ENCODE peak calls at places on chromosome 2, in nine cellular contexts. One of them, this sample, is unnamed.
A peak's percentile ranks its signal among the peaks of the same experiment; 100 is the strongest.

GRCh38 chr2:215521031-215521430 is 85.2 kb upstream of the FN1 start:
- DNase-seq in H9: no peak
- DNase-seq in stimulated activated CD4-positive, alpha-beta T cell treated with anti-CD3 and anti-CD28 coated beads, Interleukin-12 subunit alpha, Interleukin-12 subunit beta, amount 100 ng/mL, for 4 hours: no peak
- DNase-seq in activated CD4-positive, alpha-beta T cell treated with anti-CD3 and anti-CD28 coated beads for 36 hours: no peak
- DNase-seq in pons: peak; percentile 15
- DNase-seq in stimulated activated naive CD8-positive, alpha-beta T cell treated with anti-CD3 and anti-CD28 coated beads, Interleukin-15, amount 100 ng/mL, for 72 hours: no peak
- DNase-seq in neural progenitor cell: no peak
- DNase-seq in foreskin fibroblast: peak; percentile 28
- DNase-seq in RCC 7860: no peak
- DNase-seq in this sample: no peak

GRCh38 chr2:118496467-118496866 is 351.0 kb downstream of the EN1 start:
- DNase-seq in pons: no peak
- DNase-seq in RCC 7860: no peak
- DNase-seq in stimulated activated naive CD8-positive, alpha-beta T cell treated with anti-CD3 and anti-CD28 coated beads, Interleukin-15, amount 100 ng/mL, for 72 hours: no peak
- DNase-seq in neural progenitor cell: no peak
- DNase-seq in H9: no peak
- DNase-seq in activated CD4-positive, alpha-beta T cell treated with anti-CD3 and anti-CD28 coated beads for 36 hours: no peak
- DNase-seq in foreskin fibroblast: no peak
- DNase-seq in stimulated activated CD4-positive, alpha-beta T cell treated with anti-CD3 and anti-CD28 coated beads, Interleukin-12 subunit alpha, Interleukin-12 subunit beta, amount 100 ng/mL, for 4 hours: no peak
- DNase-seq in this sample: no peak

GRCh38 chr2:211068108-211068780 is 511.8 kb downstream of the CPS1 start:
- DNase-seq in RCC 7860: no peak
- DNase-seq in foreskin fibroblast: no peak
- DNase-seq in pons: no peak
- DNase-seq in activated CD4-positive, alpha-beta T cell treated with anti-CD3 and anti-CD28 coated beads for 36 hours: no peak
- DNase-seq in neural progenitor cell: no peak
- DNase-seq in stimulated activated CD4-positive, alpha-beta T cell treated with anti-CD3 and anti-CD28 coated beads, Interleukin-12 subunit alpha, Interleukin-12 subunit beta, amount 100 ng/mL, for 4 hours: no peak
- DNase-seq in stimulated activated naive CD8-positive, alpha-beta T cell treated with anti-CD3 and anti-CD28 coated beads, Interleukin-15, amount 100 ng/mL, for 72 hours: no peak
- DNase-seq in H9: no peak
- DNase-seq in this sample: no peak

GRCh38 chr2:218344090-218344754 is 12.4 kb upstream of the CATIP start:
- DNase-seq in stimulated activated CD4-positive, alpha-beta T cell treated with anti-CD3 and anti-CD28 coated beads, Interleukin-12 subunit alpha, Interleukin-12 subunit beta, amount 100 ng/mL, for 4 hours: no peak
- DNase-seq in pons: no peak
- DNase-seq in activated CD4-positive, alpha-beta T cell treated with anti-CD3 and anti-CD28 coated beads for 36 hours: no peak
- DNase-seq in foreskin fibroblast: no peak
- DNase-seq in H9: no peak
- DNase-seq in stimulated activated naive CD8-positive, alpha-beta T cell treated with anti-CD3 and anti-CD28 coated beads, Interleukin-15, amount 100 ng/mL, for 72 hours: no peak
- DNase-seq in neural progenitor cell: no peak
- DNase-seq in RCC 7860: peak; percentile 73
- DNase-seq in this sample: no peak

GRCh38 chr2:216317831-216318230 is 54.5 kb downstream of the MARCHF4 start:
- DNase-seq in activated CD4-positive, alpha-beta T cell treated with anti-CD3 and anti-CD28 coated beads for 36 hours: no peak
- DNase-seq in foreskin fibroblast: peak; percentile 25
- DNase-seq in stimulated activated naive CD8-positive, alpha-beta T cell treated with anti-CD3 and anti-CD28 coated beads, Interleukin-15, amount 100 ng/mL, for 72 hours: no peak
- DNase-seq in pons: no peak
- DNase-seq in H9: no peak
- DNase-seq in stimulated activated CD4-positive, alpha-beta T cell treated with anti-CD3 and anti-CD28 coated beads, Interleukin-12 subunit alpha, Interleukin-12 subunit beta, amount 100 ng/mL, for 4 hours: no peak
- DNase-seq in neural progenitor cell: no peak
- DNase-seq in RCC 7860: no peak
- DNase-seq in this sample: no peak

GRCh38 chr2:160140001-160140400 is 60.1 kb downstream of the ITGB6 start:
- DNase-seq in RCC 7860: no peak
- DNase-seq in pons: no peak
- DNase-seq in H9: no peak
- DNase-seq in foreskin fibroblast: peak; percentile 43
- DNase-seq in neural progenitor cell: no peak
- DNase-seq in stimulated activated naive CD8-positive, alpha-beta T cell treated with anti-CD3 and anti-CD28 coated beads, Interleukin-15, amount 100 ng/mL, for 72 hours: no peak
- DNase-seq in stimulated activated CD4-positive, alpha-beta T cell treated with anti-CD3 and anti-CD28 coated beads, Interleukin-12 subunit alpha, Interleukin-12 subunit beta, amount 100 ng/mL, for 4 hours: no peak
- DNase-seq in activated CD4-positive, alpha-beta T cell treated with anti-CD3 and anti-CD28 coated beads for 36 hours: no peak
- DNase-seq in this sample: no peak

GRCh38 chr2:3481736-3482362 is 37.5 kb downstream of the ADI1 start:
- DNase-seq in H9: no peak
- DNase-seq in neural progenitor cell: no peak
- DNase-seq in stimulated activated naive CD8-positive, alpha-beta T cell treated with anti-CD3 and anti-CD28 coated beads, Interleukin-15, amount 100 ng/mL, for 72 hours: no peak
- DNase-seq in pons: no peak
- DNase-seq in activated CD4-positive, alpha-beta T cell treated with anti-CD3 and anti-CD28 coated beads for 36 hours: no peak
- DNase-seq in foreskin fibroblast: no peak
- DNase-seq in RCC 7860: no peak
- DNase-seq in stimulated activated CD4-positive, alpha-beta T cell treated with anti-CD3 and anti-CD28 coated beads, Interleukin-12 subunit alpha, Interleukin-12 subunit beta, amount 100 ng/mL, for 4 hours: no peak
- DNase-seq in this sample: no peak

GRCh38 chr2:242059566-242059965 is 190.0 kb downstream of the RTP5 start:
- DNase-seq in RCC 7860: no peak
- DNase-seq in H9: no peak
- DNase-seq in stimulated activated naive CD8-positive, alpha-beta T cell treated with anti-CD3 and anti-CD28 coated beads, Interleukin-15, amount 100 ng/mL, for 72 hours: no peak
- DNase-seq in activated CD4-positive, alpha-beta T cell treated with anti-CD3 and anti-CD28 coated beads for 36 hours: no peak
- DNase-seq in foreskin fibroblast: no peak
- DNase-seq in neural progenitor cell: no peak
- DNase-seq in pons: no peak
- DNase-seq in stimulated activated CD4-positive, alpha-beta T cell treated with anti-CD3 and anti-CD28 coated beads, Interleukin-12 subunit alpha, Interleukin-12 subunit beta, amount 100 ng/mL, for 4 hours: no peak
- DNase-seq in this sample: no peak

GRCh38 chr2:240389302-240389805 is 46.1 kb upstream of the GPC1 start:
- DNase-seq in stimulated activated naive CD8-positive, alpha-beta T cell treated with anti-CD3 and anti-CD28 coated beads, Interleukin-15, amount 100 ng/mL, for 72 hours: no peak
- DNase-seq in H9: no peak
- DNase-seq in pons: no peak
- DNase-seq in neural progenitor cell: no peak
- DNase-seq in RCC 7860: no peak
- DNase-seq in stimulated activated CD4-positive, alpha-beta T cell treated with anti-CD3 and anti-CD28 coated beads, Interleukin-12 subunit alpha, Interleukin-12 subunit beta, amount 100 ng/mL, for 4 hours: no peak
- DNase-seq in foreskin fibroblast: no peak
- DNase-seq in activated CD4-positive, alpha-beta T cell treated with anti-CD3 and anti-CD28 coated beads for 36 hours: no peak
- DNase-seq in this sample: no peak

GRCh38 chr2:75065402-75066008 is 107.1 kb downstream of the POLE4 start:
- DNase-seq in activated CD4-positive, alpha-beta T cell treated with anti-CD3 and anti-CD28 coated beads for 36 hours: no peak
- DNase-seq in foreskin fibroblast: peak; percentile 23
- DNase-seq in pons: no peak
- DNase-seq in H9: no peak
- DNase-seq in RCC 7860: no peak
- DNase-seq in stimulated activated naive CD8-positive, alpha-beta T cell treated with anti-CD3 and anti-CD28 coated beads, Interleukin-15, amount 100 ng/mL, for 72 hours: no peak
- DNase-seq in stimulated activated CD4-positive, alpha-beta T cell treated with anti-CD3 and anti-CD28 coated beads, Interleukin-12 subunit alpha, Interleukin-12 subunit beta, amount 100 ng/mL, for 4 hours: no peak
- DNase-seq in neural progenitor cell: no peak
- DNase-seq in this sample: no peak

GRCh38 chr2:138078153-138078552 is 113.9 kb downstream of the HNMT start:
- DNase-seq in stimulated activated naive CD8-positive, alpha-beta T cell treated with anti-CD3 and anti-CD28 coated beads, Interleukin-15, amount 100 ng/mL, for 72 hours: no peak
- DNase-seq in H9: no peak
- DNase-seq in RCC 7860: no peak
- DNase-seq in activated CD4-positive, alpha-beta T cell treated with anti-CD3 and anti-CD28 coated beads for 36 hours: no peak
- DNase-seq in pons: peak; percentile 57
- DNase-seq in foreskin fibroblast: peak; percentile 7
- DNase-seq in stimulated activated CD4-positive, alpha-beta T cell treated with anti-CD3 and anti-CD28 coated beads, Interleukin-12 subunit alpha, Interleukin-12 subunit beta, amount 100 ng/mL, for 4 hours: no peak
- DNase-seq in neural progenitor cell: no peak
- DNase-seq in this sample: no peak

GRCh38 chr2:241135737-241136136 is 13.5 kb downstream of the PASK start:
- DNase-seq in stimulated activated naive CD8-positive, alpha-beta T cell treated with anti-CD3 and anti-CD28 coated beads, Interleukin-15, amount 100 ng/mL, for 72 hours: no peak
- DNase-seq in RCC 7860: no peak
- DNase-seq in stimulated activated CD4-positive, alpha-beta T cell treated with anti-CD3 and anti-CD28 coated beads, Interleukin-12 subunit alpha, Interleukin-12 subunit beta, amount 100 ng/mL, for 4 hours: no peak
- DNase-seq in pons: no peak
- DNase-seq in H9: no peak
- DNase-seq in activated CD4-positive, alpha-beta T cell treated with anti-CD3 and anti-CD28 coated beads for 36 hours: no peak
- DNase-seq in foreskin fibroblast: no peak
- DNase-seq in neural progenitor cell: no peak
- DNase-seq in this sample: no peak

GRCh38 chr2:189763908-189764661 is 1.5 kb upstream of the OSGEPL1 start:
- DNase-seq in RCC 7860: no peak
- DNase-seq in neural progenitor cell: no peak
- DNase-seq in pons: peak; percentile 25
- DNase-seq in stimulated activated naive CD8-positive, alpha-beta T cell treated with anti-CD3 and anti-CD28 coated beads, Interleukin-15, amount 100 ng/mL, for 72 hours: no peak
- DNase-seq in activated CD4-positive, alpha-beta T cell treated with anti-CD3 and anti-CD28 coated beads for 36 hours: no peak
- DNase-seq in H9: no peak
- DNase-seq in foreskin fibroblast: peak; percentile 60
- DNase-seq in stimulated activated CD4-positive, alpha-beta T cell treated with anti-CD3 and anti-CD28 coated beads, Interleukin-12 subunit alpha, Interleukin-12 subunit beta, amount 100 ng/mL, for 4 hours: no peak
- DNase-seq in this sample: no peak

GRCh38 chr2:232896700-232897385 is 26.8 kb downstream of the SNORC start:
- DNase-seq in H9: no peak
- DNase-seq in stimulated activated naive CD8-positive, alpha-beta T cell treated with anti-CD3 and anti-CD28 coated beads, Interleukin-15, amount 100 ng/mL, for 72 hours: no peak
- DNase-seq in stimulated activated CD4-positive, alpha-beta T cell treated with anti-CD3 and anti-CD28 coated beads, Interleukin-12 subunit alpha, Interleukin-12 subunit beta, amount 100 ng/mL, for 4 hours: no peak
- DNase-seq in foreskin fibroblast: no peak
- DNase-seq in RCC 7860: no peak
- DNase-seq in pons: no peak
- DNase-seq in neural progenitor cell: no peak
- DNase-seq in activated CD4-positive, alpha-beta T cell treated with anti-CD3 and anti-CD28 coated beads for 36 hours: no peak
- DNase-seq in this sample: no peak

GRCh38 chr2:70999362-70999761 is 4.7 kb upstream of the TEX261 start:
- DNase-seq in neural progenitor cell: no peak
- DNase-seq in activated CD4-positive, alpha-beta T cell treated with anti-CD3 and anti-CD28 coated beads for 36 hours: peak; percentile 3
- DNase-seq in H9: no peak
- DNase-seq in stimulated activated CD4-positive, alpha-beta T cell treated with anti-CD3 and anti-CD28 coated beads, Interleukin-12 subunit alpha, Interleukin-12 subunit beta, amount 100 ng/mL, for 4 hours: no peak
- DNase-seq in pons: no peak
- DNase-seq in stimulated activated naive CD8-positive, alpha-beta T cell treated with anti-CD3 and anti-CD28 coated beads, Interleukin-15, amount 100 ng/mL, for 72 hours: no peak
- DNase-seq in foreskin fibroblast: no peak
- DNase-seq in RCC 7860: no peak
- DNase-seq in this sample: no peak

GRCh38 chr2:175926272-175926671 is 75.8 kb downstream of the LNPK start:
- DNase-seq in foreskin fibroblast: peak; percentile 89
- DNase-seq in pons: no peak
- DNase-seq in neural progenitor cell: no peak
- DNase-seq in stimulated activated naive CD8-positive, alpha-beta T cell treated with anti-CD3 and anti-CD28 coated beads, Interleukin-15, amount 100 ng/mL, for 72 hours: no peak
- DNase-seq in RCC 7860: no peak
- DNase-seq in H9: no peak
- DNase-seq in activated CD4-positive, alpha-beta T cell treated with anti-CD3 and anti-CD28 coated beads for 36 hours: no peak
- DNase-seq in stimulated activated CD4-positive, alpha-beta T cell treated with anti-CD3 and anti-CD28 coated beads, Interleukin-12 subunit alpha, Interleukin-12 subunit beta, amount 100 ng/mL, for 4 hours: no peak
- DNase-seq in this sample: no peak

GRCh38 chr2:240593703-240594451 is 7.3 kb downstream of the CAPN10 start:
- DNase-seq in pons: no peak
- DNase-seq in H9: no peak
- DNase-seq in neural progenitor cell: no peak
- DNase-seq in stimulated activated naive CD8-positive, alpha-beta T cell treated with anti-CD3 and anti-CD28 coated beads, Interleukin-15, amount 100 ng/mL, for 72 hours: no peak
- DNase-seq in RCC 7860: no peak
- DNase-seq in activated CD4-positive, alpha-beta T cell treated with anti-CD3 and anti-CD28 coated beads for 36 hours: peak; percentile 2
- DNase-seq in foreskin fibroblast: no peak
- DNase-seq in stimulated activated CD4-positive, alpha-beta T cell treated with anti-CD3 and anti-CD28 coated beads, Interleukin-12 subunit alpha, Interleukin-12 subunit beta, amount 100 ng/mL, for 4 hours: no peak
- DNase-seq in this sample: no peak

GRCh38 chr2:128380061-128380889 is 61.6 kb upstream of the HS6ST1 start:
- DNase-seq in neural progenitor cell: no peak
- DNase-seq in H9: peak; percentile 24
- DNase-seq in activated CD4-positive, alpha-beta T cell treated with anti-CD3 and anti-CD28 coated beads for 36 hours: no peak
- DNase-seq in RCC 7860: no peak
- DNase-seq in foreskin fibroblast: no peak
- DNase-seq in stimulated activated CD4-positive, alpha-beta T cell treated with anti-CD3 and anti-CD28 coated beads, Interleukin-12 subunit alpha, Interleukin-12 subunit beta, amount 100 ng/mL, for 4 hours: no peak
- DNase-seq in stimulated activated naive CD8-positive, alpha-beta T cell treated with anti-CD3 and anti-CD28 coated beads, Interleukin-15, amount 100 ng/mL, for 72 hours: no peak
- DNase-seq in pons: no peak
- DNase-seq in this sample: no peak

GRCh38 chr2:40197121-40197520 is 254.8 kb downstream of the SLC8A1 start:
- DNase-seq in H9: no peak
- DNase-seq in RCC 7860: no peak
- DNase-seq in stimulated activated naive CD8-positive, alpha-beta T cell treated with anti-CD3 and anti-CD28 coated beads, Interleukin-15, amount 100 ng/mL, for 72 hours: no peak
- DNase-seq in neural progenitor cell: no peak
- DNase-seq in foreskin fibroblast: no peak
- DNase-seq in stimulated activated CD4-positive, alpha-beta T cell treated with anti-CD3 and anti-CD28 coated beads, Interleukin-12 subunit alpha, Interleukin-12 subunit beta, amount 100 ng/mL, for 4 hours: no peak
- DNase-seq in pons: no peak
- DNase-seq in activated CD4-positive, alpha-beta T cell treated with anti-CD3 and anti-CD28 coated beads for 36 hours: no peak
- DNase-seq in this sample: no peak

GRCh38 chr2:68643011-68643873 is at the start of gene PROKR1:
- DNase-seq in RCC 7860: no peak
- DNase-seq in foreskin fibroblast: peak; percentile 54
- DNase-seq in activated CD4-positive, alpha-beta T cell treated with anti-CD3 and anti-CD28 coated beads for 36 hours: peak; percentile 35
- DNase-seq in pons: no peak
- DNase-seq in stimulated activated CD4-positive, alpha-beta T cell treated with anti-CD3 and anti-CD28 coated beads, Interleukin-12 subunit alpha, Interleukin-12 subunit beta, amount 100 ng/mL, for 4 hours: no peak
- DNase-seq in neural progenitor cell: peak; percentile 89
- DNase-seq in H9: peak; percentile 65
- DNase-seq in stimulated activated naive CD8-positive, alpha-beta T cell treated with anti-CD3 and anti-CD28 coated beads, Interleukin-15, amount 100 ng/mL, for 72 hours: peak; percentile 40
- DNase-seq in this sample: peak; percentile 52

GRCh38 chr2:74824675-74825074 is 9.3 kb upstream of the HK2 start:
- DNase-seq in neural progenitor cell: no peak
- DNase-seq in foreskin fibroblast: no peak
- DNase-seq in activated CD4-positive, alpha-beta T cell treated with anti-CD3 and anti-CD28 coated beads for 36 hours: no peak
- DNase-seq in H9: no peak
- DNase-seq in pons: peak; percentile 35
- DNase-seq in stimulated activated naive CD8-positive, alpha-beta T cell treated with anti-CD3 and anti-CD28 coated beads, Interleukin-15, amount 100 ng/mL, for 72 hours: no peak
- DNase-seq in stimulated activated CD4-positive, alpha-beta T cell treated with anti-CD3 and anti-CD28 coated beads, Interleukin-12 subunit alpha, Interleukin-12 subunit beta, amount 100 ng/mL, for 4 hours: no peak
- DNase-seq in RCC 7860: no peak
- DNase-seq in this sample: no peak

GRCh38 chr2:39266139-39266805 is 22.5 kb upstream of the CDKL4 start:
- DNase-seq in H9: no peak
- DNase-seq in pons: no peak
- DNase-seq in stimulated activated naive CD8-positive, alpha-beta T cell treated with anti-CD3 and anti-CD28 coated beads, Interleukin-15, amount 100 ng/mL, for 72 hours: no peak
- DNase-seq in activated CD4-positive, alpha-beta T cell treated with anti-CD3 and anti-CD28 coated beads for 36 hours: peak; percentile 15
- DNase-seq in foreskin fibroblast: no peak
- DNase-seq in RCC 7860: no peak
- DNase-seq in neural progenitor cell: no peak
- DNase-seq in stimulated activated CD4-positive, alpha-beta T cell treated with anti-CD3 and anti-CD28 coated beads, Interleukin-12 subunit alpha, Interleukin-12 subunit beta, amount 100 ng/mL, for 4 hours: no peak
- DNase-seq in this sample: no peak

GRCh38 chr2:241904791-241905710 is 35.5 kb downstream of the RTP5 start:
- DNase-seq in RCC 7860: no peak
- DNase-seq in stimulated activated naive CD8-positive, alpha-beta T cell treated with anti-CD3 and anti-CD28 coated beads, Interleukin-15, amount 100 ng/mL, for 72 hours: no peak
- DNase-seq in pons: no peak
- DNase-seq in H9: peak; percentile 27
- DNase-seq in foreskin fibroblast: no peak
- DNase-seq in stimulated activated CD4-positive, alpha-beta T cell treated with anti-CD3 and anti-CD28 coated beads, Interleukin-12 subunit alpha, Interleukin-12 subunit beta, amount 100 ng/mL, for 4 hours: no peak
- DNase-seq in neural progenitor cell: no peak
- DNase-seq in activated CD4-positive, alpha-beta T cell treated with anti-CD3 and anti-CD28 coated beads for 36 hours: no peak
- DNase-seq in this sample: no peak

GRCh38 chr2:39718483-39718882 is 52.8 kb downstream of the TMEM178A start:
- DNase-seq in stimulated activated naive CD8-positive, alpha-beta T cell treated with anti-CD3 and anti-CD28 coated beads, Interleukin-15, amount 100 ng/mL, for 72 hours: no peak
- DNase-seq in pons: no peak
- DNase-seq in H9: no peak
- DNase-seq in stimulated activated CD4-positive, alpha-beta T cell treated with anti-CD3 and anti-CD28 coated beads, Interleukin-12 subunit alpha, Interleukin-12 subunit beta, amount 100 ng/mL, for 4 hours: no peak
- DNase-seq in activated CD4-positive, alpha-beta T cell treated with anti-CD3 and anti-CD28 coated beads for 36 hours: no peak
- DNase-seq in foreskin fibroblast: no peak
- DNase-seq in RCC 7860: no peak
- DNase-seq in neural progenitor cell: no peak
- DNase-seq in this sample: no peak

GRCh38 chr2:96859338-96859649 is 1.5 kb upstream of the ANKRD39 start:
- DNase-seq in RCC 7860: no peak
- DNase-seq in stimulated activated CD4-positive, alpha-beta T cell treated with anti-CD3 and anti-CD28 coated beads, Interleukin-12 subunit alpha, Interleukin-12 subunit beta, amount 100 ng/mL, for 4 hours: no peak
- DNase-seq in activated CD4-positive, alpha-beta T cell treated with anti-CD3 and anti-CD28 coated beads for 36 hours: no peak
- DNase-seq in pons: peak; percentile 53
- DNase-seq in neural progenitor cell: no peak
- DNase-seq in stimulated activated naive CD8-positive, alpha-beta T cell treated with anti-CD3 and anti-CD28 coated beads, Interleukin-15, amount 100 ng/mL, for 72 hours: no peak
- DNase-seq in foreskin fibroblast: peak; percentile 34
- DNase-seq in H9: no peak
- DNase-seq in this sample: no peak

GRCh38 chr2:43841949-43842865 is 3.4 kb downstream of the ABCG8 start:
- DNase-seq in neural progenitor cell: no peak
- DNase-seq in H9: no peak
- DNase-seq in pons: no peak
- DNase-seq in activated CD4-positive, alpha-beta T cell treated with anti-CD3 and anti-CD28 coated beads for 36 hours: no peak
- DNase-seq in stimulated activated naive CD8-positive, alpha-beta T cell treated with anti-CD3 and anti-CD28 coated beads, Interleukin-15, amount 100 ng/mL, for 72 hours: no peak
- DNase-seq in RCC 7860: no peak
- DNase-seq in foreskin fibroblast: no peak
- DNase-seq in stimulated activated CD4-positive, alpha-beta T cell treated with anti-CD3 and anti-CD28 coated beads, Interleukin-12 subunit alpha, Interleukin-12 subunit beta, amount 100 ng/mL, for 4 hours: no peak
- DNase-seq in this sample: no peak

GRCh38 chr2:1701556-1702185 is 42.6 kb downstream of the PXDN start:
- DNase-seq in pons: no peak
- DNase-seq in activated CD4-positive, alpha-beta T cell treated with anti-CD3 and anti-CD28 coated beads for 36 hours: no peak
- DNase-seq in neural progenitor cell: peak; percentile 50
- DNase-seq in stimulated activated CD4-positive, alpha-beta T cell treated with anti-CD3 and anti-CD28 coated beads, Interleukin-12 subunit alpha, Interleukin-12 subunit beta, amount 100 ng/mL, for 4 hours: no peak
- DNase-seq in foreskin fibroblast: no peak
- DNase-seq in stimulated activated naive CD8-positive, alpha-beta T cell treated with anti-CD3 and anti-CD28 coated beads, Interleukin-15, amount 100 ng/mL, for 72 hours: no peak
- DNase-seq in H9: peak; percentile 70
- DNase-seq in RCC 7860: no peak
- DNase-seq in this sample: no peak

GRCh38 chr2:43623052-43623451 is 14.0 kb upstream of the PLEKHH2 start:
- DNase-seq in stimulated activated naive CD8-positive, alpha-beta T cell treated with anti-CD3 and anti-CD28 coated beads, Interleukin-15, amount 100 ng/mL, for 72 hours: no peak
- DNase-seq in H9: no peak
- DNase-seq in activated CD4-positive, alpha-beta T cell treated with anti-CD3 and anti-CD28 coated beads for 36 hours: no peak
- DNase-seq in pons: no peak
- DNase-seq in RCC 7860: no peak
- DNase-seq in neural progenitor cell: no peak
- DNase-seq in stimulated activated CD4-positive, alpha-beta T cell treated with anti-CD3 and anti-CD28 coated beads, Interleukin-12 subunit alpha, Interleukin-12 subunit beta, amount 100 ng/mL, for 4 hours: no peak
- DNase-seq in foreskin fibroblast: peak; percentile 69
- DNase-seq in this sample: no peak

GRCh38 chr2:40049782-40050181 is 270.7 kb upstream of the THUMPD2 start:
- DNase-seq in foreskin fibroblast: peak; percentile 78
- DNase-seq in stimulated activated CD4-positive, alpha-beta T cell treated with anti-CD3 and anti-CD28 coated beads, Interleukin-12 subunit alpha, Interleukin-12 subunit beta, amount 100 ng/mL, for 4 hours: no peak
- DNase-seq in pons: no peak
- DNase-seq in stimulated activated naive CD8-positive, alpha-beta T cell treated with anti-CD3 and anti-CD28 coated beads, Interleukin-15, amount 100 ng/mL, for 72 hours: no peak
- DNase-seq in neural progenitor cell: no peak
- DNase-seq in activated CD4-positive, alpha-beta T cell treated with anti-CD3 and anti-CD28 coated beads for 36 hours: no peak
- DNase-seq in H9: no peak
- DNase-seq in RCC 7860: no peak
- DNase-seq in this sample: no peak

GRCh38 chr2:82199493-82199852 is 1894.9 kb upstream of the LRRTM1 start:
- DNase-seq in RCC 7860: no peak
- DNase-seq in neural progenitor cell: no peak
- DNase-seq in stimulated activated CD4-positive, alpha-beta T cell treated with anti-CD3 and anti-CD28 coated beads, Interleukin-12 subunit alpha, Interleukin-12 subunit beta, amount 100 ng/mL, for 4 hours: no peak
- DNase-seq in foreskin fibroblast: no peak
- DNase-seq in activated CD4-positive, alpha-beta T cell treated with anti-CD3 and anti-CD28 coated beads for 36 hours: no peak
- DNase-seq in H9: no peak
- DNase-seq in pons: no peak
- DNase-seq in stimulated activated naive CD8-positive, alpha-beta T cell treated with anti-CD3 and anti-CD28 coated beads, Interleukin-15, amount 100 ng/mL, for 72 hours: no peak
- DNase-seq in this sample: no peak

GRCh38 chr2:216687646-216688045 is 7.7 kb downstream of the IGFBP5 start:
- DNase-seq in neural progenitor cell: peak; percentile 50
- DNase-seq in foreskin fibroblast: no peak
- DNase-seq in stimulated activated CD4-positive, alpha-beta T cell treated with anti-CD3 and anti-CD28 coated beads, Interleukin-12 subunit alpha, Interleukin-12 subunit beta, amount 100 ng/mL, for 4 hours: peak; percentile 19
- DNase-seq in pons: no peak
- DNase-seq in stimulated activated naive CD8-positive, alpha-beta T cell treated with anti-CD3 and anti-CD28 coated beads, Interleukin-15, amount 100 ng/mL, for 72 hours: peak; percentile 28
- DNase-seq in H9: peak; percentile 80
- DNase-seq in activated CD4-positive, alpha-beta T cell treated with anti-CD3 and anti-CD28 coated beads for 36 hours: peak; percentile 63
- DNase-seq in RCC 7860: no peak
- DNase-seq in this sample: no peak

This sample was measured in progenitor cell of endocrine pancreas.